ENCODE peak calls at places on chromosomes 1 and 21, in six cellular contexts. U is HT-29, S is iPS-NIHi11, T is coronary artery, C is NCI-H2081, Y is substantia nigra. A is an unnamed sample.

GRCh38 chr1:96538001-96538649 is 183.5 kb upstream of the PTBP2 start:
- DNase-seq in U (peak; percentile 9), S (no peak), T (peak; percentile 71), C (no peak), Y (peak; percentile 10), A (no peak)

GRCh38 chr1:20250346-20250989 is 40.2 kb upstream of the VWA5B1 start:
- DNase-seq in U (peak; percentile 97), S (no peak), T (no peak), C (no peak), Y (no peak), A (no peak)

GRCh38 chr1:154593390-154593789 is 14.6 kb downstream of the ADAR start:
- DNase-seq in U (no peak), S (no peak), T (no peak), C (no peak), Y (no peak), A (no peak)

GRCh38 chr1:242240691-242241090 is 241.8 kb upstream of the MAP1LC3C start:
- DNase-seq in U (peak; percentile 80), S (no peak), T (no peak), C (no peak), Y (no peak), A (no peak)

GRCh38 chr1:30684881-30685795 is 38.2 kb downstream of the MATN1 start:
- DNase-seq in U (peak; percentile 89), S (peak; percentile 100), T (no peak), C (peak; percentile 41), Y (no peak), A (peak; percentile 7)

GRCh38 chr1:2099871-2100774 is 49.9 kb downstream of the PRKCZ start:
- DNase-seq in U (no peak), S (no peak), T (no peak), C (no peak), Y (no peak), A (no peak)

GRCh38 chr1:87358219-87358618 is 29.5 kb downstream of the LMO4 start:
- DNase-seq in U (no peak), S (no peak), T (no peak), C (no peak), Y (no peak), A (no peak)

GRCh38 chr21:46003575-46004007 is 22.0 kb downstream of the COL6A1 start:
- DNase-seq in U (no peak), S (no peak), T (peak; percentile 72), C (no peak), Y (no peak), A (no peak)

GRCh38 chr1:12438349-12438924 is 179.6 kb downstream of the DHRS3 start:
- DNase-seq in U (no peak), S (no peak), T (no peak), C (no peak), Y (no peak), A (peak; percentile 16)

GRCh38 chr1:84841971-84842370 is 51.0 kb downstream of the LPAR3 start:
- DNase-seq in U (no peak), S (no peak), T (no peak), C (no peak), Y (no peak), A (no peak)

GRCh38 chr1:175812936-175813335 is 69.5 kb upstream of the TNR start:
- DNase-seq in U (no peak), S (no peak), T (no peak), C (no peak), Y (no peak), A (no peak)

GRCh38 chr1:153697873-153698647 is 19.6 kb downstream of the NPR1 start:
- DNase-seq in U (no peak), S (peak; percentile 50), T (peak; percentile 88), C (no peak), Y (no peak), A (no peak)

GRCh38 chr1:231665046-231665445 is 38.5 kb downstream of the DISC1 start:
- DNase-seq in U (no peak), S (no peak), T (no peak), C (no peak), Y (no peak), A (no peak)

GRCh38 chr1:213661346-213661745 is 326.4 kb upstream of the PROX1 start:
- DNase-seq in U (no peak), S (no peak), T (no peak), C (no peak), Y (no peak), A (no peak)

GRCh38 chr1:153260473-153260979 is 1.0 kb downstream of the LORICRIN start:
- DNase-seq in U (no peak), S (no peak), T (no peak), C (no peak), Y (no peak), A (peak; percentile 1)

GRCh38 chr1:3618904-3619671 is 5.7 kb upstream of the TPRG1L start:
- DNase-seq in U (peak; percentile 86), S (peak; percentile 77), T (no peak), C (peak; percentile 61), Y (peak; percentile 32), A (peak; percentile 67)

GRCh38 chr1:207938016-207938415 is 27.1 kb upstream of the CD34 start:
- DNase-seq in U (peak; percentile 15), S (no peak), T (no peak), C (no peak), Y (no peak), A (no peak)

GRCh38 chr1:55050283-55050682 is 10.9 kb downstream of the PCSK9 start:
- DNase-seq in U (no peak), S (no peak), T (no peak), C (peak; percentile 5), Y (no peak), A (no peak)

GRCh38 chr1:241895013-241895412 is 47.0 kb downstream of the EXO1 start:
- DNase-seq in U (no peak), S (no peak), T (no peak), C (no peak), Y (no peak), A (no peak)

GRCh38 chr1:43348809-43349593 is 9.8 kb upstream of the CDC20 start:
- DNase-seq in U (peak; percentile 95), S (peak; percentile 99), T (peak; percentile 89), C (peak; percentile 94), Y (no peak), A (peak; percentile 74)

GRCh38 chr1:159756397-159756796 is 24.4 kb upstream of the DUSP23 start:
- DNase-seq in U (no peak), S (no peak), T (no peak), C (no peak), Y (no peak), A (no peak)

GRCh38 chr1:196302420-196302819 is 305.8 kb downstream of the KCNT2 start:
- DNase-seq in U (no peak), S (no peak), T (no peak), C (no peak), Y (no peak), A (no peak)

GRCh38 chr1:16721871-16722641 is 18.3 kb upstream of the RNU1-4 start:
- DNase-seq in U (no peak), S (no peak), T (peak; percentile 58), C (no peak), Y (no peak), A (no peak)

GRCh38 chr1:229984310-229984991 is 82.6 kb upstream of the GALNT2 start:
- DNase-seq in U (no peak), S (no peak), T (no peak), C (no peak), Y (no peak), A (no peak)

A was measured in CD8-positive, alpha-beta memory T cell.